ENCODE peak calls at places on chromosomes 5 and 9, in seven cellular contexts. I, J, V, B, A, S and N are unnamed samples.

GRCh38 chr9:81690251-81690851 is 1.0 kb upstream of the TLE1 start:
- DNase-seq in B (peak), A (no peak), J (no peak), V (no peak), I (no peak), S (no peak), N (no peak)

GRCh38 chr5:126972062-126972895 is 58.1 kb downstream of the MARCHF3 start:
- DNase-seq in I (no peak), S (no peak), A (peak), V (no peak), J (peak), B (no peak), N (no peak)

GRCh38 chr5:167167191-167167590 is 1124.3 kb upstream of the WWC1 start:
- DNase-seq in A (no peak), V (no peak), S (no peak), J (no peak), B (no peak), I (no peak), N (no peak)

GRCh38 chr5:55037046-55037771 is 13.2 kb downstream of the GZMK start:
- DNase-seq in I (no peak), S (peak), A (no peak), J (no peak), B (peak), V (no peak), N (no peak)

GRCh38 chr9:114174876-114175771 is 19.8 kb downstream of the COL27A1 start:
- DNase-seq in J (peak), I (no peak), S (no peak), A (no peak), B (no peak), V (no peak), N (no peak)

GRCh38 chr5:1285141-1285540 is 9.7 kb downstream of the TERT start:
- DNase-seq in I (no peak), J (no peak), S (no peak), A (no peak), V (no peak), B (no peak), N (no peak)

GRCh38 chr5:131984945-131985665 is 26.4 kb downstream of the ACSL6 start:
- DNase-seq in B (no peak), V (no peak), I (no peak), A (no peak), S (no peak), J (peak), N (no peak)

GRCh38 chr9:21708846-21709245 is 93.6 kb upstream of the MTAP start:
- DNase-seq in J (no peak), A (no peak), S (no peak), B (no peak), V (no peak), I (no peak), N (no peak)

GRCh38 chr9:114110180-114110579 is 11.1 kb upstream of the KIF12 start:
- DNase-seq in J (no peak), I (no peak), S (no peak), B (no peak), A (no peak), V (peak), N (no peak)